ENCODE peak calls at places on chromosomes 6 and 20, in nine cellular contexts. One of them, this sample, is unnamed.

GRCh38 chr6:38133932-38134703 is 314.6 kb downstream of the ZFAND3 start:
- DNase-seq in H9: no peak
- DNase-seq in GM20000: no peak
- DNase-seq in stimulated activated naive B cell treated with anti-CD40 and anti-IgM and Interleukin-4, amounts not matched to agents 10 μg/mL and 1 μg/mL and 100 μg/mL, for 72 hours: no peak
- DNase-seq in lower lobe of right lung: no peak
- DNase-seq in naive thymus-derived CD4-positive, alpha-beta T cell: no peak
- DNase-seq in iris pigment epithelial cell: no peak
- DNase-seq in H4: no peak
- DNase-seq in ELR: no peak
- DNase-seq in this sample: no peak

GRCh38 chr20:32203556-32204484 is 3.7 kb downstream of the PLAGL2 start:
- DNase-seq in H9: no peak
- DNase-seq in GM20000: no peak
- DNase-seq in stimulated activated naive B cell treated with anti-CD40 and anti-IgM and Interleukin-4, amounts not matched to agents 10 μg/mL and 1 μg/mL and 100 μg/mL, for 72 hours: no peak
- DNase-seq in lower lobe of right lung: no peak
- DNase-seq in naive thymus-derived CD4-positive, alpha-beta T cell: no peak
- DNase-seq in iris pigment epithelial cell: peak
- DNase-seq in H4: no peak
- DNase-seq in ELR: no peak
- DNase-seq in this sample: no peak

GRCh38 chr20:9555781-9556180 is 41.4 kb downstream of the LAMP5 start:
- DNase-seq in H9: no peak
- DNase-seq in GM20000: no peak
- DNase-seq in stimulated activated naive B cell treated with anti-CD40 and anti-IgM and Interleukin-4, amounts not matched to agents 10 μg/mL and 1 μg/mL and 100 μg/mL, for 72 hours: no peak
- DNase-seq in lower lobe of right lung: no peak
- DNase-seq in naive thymus-derived CD4-positive, alpha-beta T cell: no peak
- DNase-seq in iris pigment epithelial cell: peak
- DNase-seq in H4: no peak
- DNase-seq in ELR: peak
- DNase-seq in this sample: no peak

GRCh38 chr6:166757226-166758135 is 130.4 kb upstream of the RPS6KA2 start:
- DNase-seq in H9: no peak
- DNase-seq in GM20000: no peak
- DNase-seq in stimulated activated naive B cell treated with anti-CD40 and anti-IgM and Interleukin-4, amounts not matched to agents 10 μg/mL and 1 μg/mL and 100 μg/mL, for 72 hours: no peak
- DNase-seq in lower lobe of right lung: no peak
- DNase-seq in naive thymus-derived CD4-positive, alpha-beta T cell: peak
- DNase-seq in iris pigment epithelial cell: peak
- DNase-seq in H4: no peak
- DNase-seq in ELR: peak
- DNase-seq in this sample: no peak

GRCh38 chr20:39004508-39004907 is 42.4 kb downstream of the DHX35 start:
- DNase-seq in H9: no peak
- DNase-seq in GM20000: no peak
- DNase-seq in stimulated activated naive B cell treated with anti-CD40 and anti-IgM and Interleukin-4, amounts not matched to agents 10 μg/mL and 1 μg/mL and 100 μg/mL, for 72 hours: no peak
- DNase-seq in lower lobe of right lung: peak
- DNase-seq in naive thymus-derived CD4-positive, alpha-beta T cell: peak
- DNase-seq in iris pigment epithelial cell: no peak
- DNase-seq in H4: no peak
- DNase-seq in ELR: no peak
- DNase-seq in this sample: peak

GRCh38 chr6:55276745-55277627 is 50.3 kb upstream of the GFRAL start:
- DNase-seq in H9: peak
- DNase-seq in GM20000: peak
- DNase-seq in stimulated activated naive B cell treated with anti-CD40 and anti-IgM and Interleukin-4, amounts not matched to agents 10 μg/mL and 1 μg/mL and 100 μg/mL, for 72 hours: no peak
- DNase-seq in lower lobe of right lung: no peak
- DNase-seq in naive thymus-derived CD4-positive, alpha-beta T cell: no peak
- DNase-seq in iris pigment epithelial cell: peak
- DNase-seq in H4: peak
- DNase-seq in ELR: peak
- DNase-seq in this sample: peak

GRCh38 chr20:53283597-53283996 is 310.0 kb downstream of the ZNF217 start:
- DNase-seq in H9: no peak
- DNase-seq in GM20000: no peak
- DNase-seq in stimulated activated naive B cell treated with anti-CD40 and anti-IgM and Interleukin-4, amounts not matched to agents 10 μg/mL and 1 μg/mL and 100 μg/mL, for 72 hours: no peak
- DNase-seq in lower lobe of right lung: no peak
- DNase-seq in naive thymus-derived CD4-positive, alpha-beta T cell: no peak
- DNase-seq in iris pigment epithelial cell: no peak
- DNase-seq in H4: no peak
- DNase-seq in ELR: no peak
- DNase-seq in this sample: no peak

GRCh38 chr6:114747995-114748625 is 405.3 kb upstream of the HS3ST5 start:
- DNase-seq in H9: no peak
- DNase-seq in GM20000: peak
- DNase-seq in stimulated activated naive B cell treated with anti-CD40 and anti-IgM and Interleukin-4, amounts not matched to agents 10 μg/mL and 1 μg/mL and 100 μg/mL, for 72 hours: no peak
- DNase-seq in lower lobe of right lung: peak
- DNase-seq in naive thymus-derived CD4-positive, alpha-beta T cell: no peak
- DNase-seq in iris pigment epithelial cell: peak
- DNase-seq in H4: peak
- DNase-seq in ELR: peak
- DNase-seq in this sample: no peak

GRCh38 chr20:5886788-5887187 is 63.5 kb downstream of the TRMT6 start:
- DNase-seq in H9: no peak
- DNase-seq in GM20000: no peak
- DNase-seq in stimulated activated naive B cell treated with anti-CD40 and anti-IgM and Interleukin-4, amounts not matched to agents 10 μg/mL and 1 μg/mL and 100 μg/mL, for 72 hours: no peak
- DNase-seq in lower lobe of right lung: no peak
- DNase-seq in naive thymus-derived CD4-positive, alpha-beta T cell: no peak
- DNase-seq in iris pigment epithelial cell: no peak
- DNase-seq in H4: no peak
- DNase-seq in ELR: no peak
- DNase-seq in this sample: no peak

GRCh38 chr6:74872754-74873446 is 333.0 kb downstream of the COL12A1 start:
- DNase-seq in H9: no peak
- DNase-seq in GM20000: no peak
- DNase-seq in stimulated activated naive B cell treated with anti-CD40 and anti-IgM and Interleukin-4, amounts not matched to agents 10 μg/mL and 1 μg/mL and 100 μg/mL, for 72 hours: no peak
- DNase-seq in lower lobe of right lung: no peak
- DNase-seq in naive thymus-derived CD4-positive, alpha-beta T cell: no peak
- DNase-seq in iris pigment epithelial cell: no peak
- DNase-seq in H4: no peak
- DNase-seq in ELR: peak
- DNase-seq in this sample: no peak

This sample was measured in NCI-H187.